ENCODE peak calls at places on chromosomes 3 and 15, in four cellular contexts. G is A549, O is GM12878, S is SK-N-SH. T is an unnamed sample.

GRCh38 chr3:53464424-53464823 is 30.0 kb upstream of the CACNA1D start:
- DNase-seq in G (peak; percentile 13), O (no peak), S (no peak), T (no peak)

GRCh38 chr3:196275126-196275525 is 12.4 kb downstream of the PCYT1A start:
- DNase-seq in G (no peak), O (no peak), S (no peak), T (no peak)

GRCh38 chr3:34067442-34068130 is 269.2 kb downstream of the PDCD6IP start:
- DNase-seq in G (no peak), O (no peak), S (no peak), T (no peak)

GRCh38 chr3:66498718-66499611 is 1.9 kb downstream of the LRIG1 start:
- DNase-seq in G (no peak), O (no peak), S (no peak), T (peak; percentile 24)

GRCh38 chr3:193269343-193269742 is 28.3 kb downstream of the PLAAT1 start:
- DNase-seq in G (no peak), O (no peak), S (no peak), T (no peak)

GRCh38 chr3:20136231-20136630 is 49.8 kb downstream of the SGO1 start:
- DNase-seq in G (no peak), O (no peak), S (no peak), T (peak; percentile 12)

GRCh38 chr3:138180375-138181029 is 5.8 kb upstream of the DBR1 start:
- DNase-seq in G (no peak), O (no peak), S (peak; percentile 30), T (peak; percentile 47)

GRCh38 chr3:38205472-38205805 is 40.1 kb downstream of the OXSR1 start:
- DNase-seq in G (no peak), O (no peak), S (no peak), T (no peak)

GRCh38 chr3:192364296-192364695 is 363.0 kb downstream of the FGF12 start:
- DNase-seq in G (no peak), O (no peak), S (no peak), T (no peak)

GRCh38 chr3:51538115-51538458 is 432 bp upstream of the RAD54L2 start:
- DNase-seq in G (peak; percentile 17), O (no peak), S (no peak), T (no peak)

GRCh38 chr15:66269326-66270090 is 16.0 kb upstream of the MEGF11 start:
- DNase-seq in G (no peak), O (no peak), S (no peak), T (peak; percentile 71)

GRCh38 chr3:184354740-184355139 is 6.7 kb downstream of the CLCN2 start:
- DNase-seq in G (no peak), O (no peak), S (no peak), T (no peak)

GRCh38 chr3:4794331-4794730 is 184.9 kb upstream of the BHLHE40 start:
- DNase-seq in G (no peak), O (no peak), S (no peak), T (no peak)

GRCh38 chr15:63236272-63236671 is 41.1 kb upstream of the APH1B start:
- DNase-seq in G (no peak), O (no peak), S (no peak), T (peak; percentile 92)

GRCh38 chr3:169298247-169298992 is 365.1 kb downstream of the MECOM start:
- DNase-seq in G (no peak), O (no peak), S (no peak), T (no peak)

GRCh38 chr3:141348848-141349247 is 19.5 kb upstream of the ZBTB38 start:
- DNase-seq in G (no peak), O (no peak), S (no peak), T (no peak)

GRCh38 chr15:64746356-64746755 is 29.0 kb downstream of the RBPMS2 start:
- DNase-seq in G (no peak), O (no peak), S (no peak), T (no peak)

GRCh38 chr15:44137750-44138149 is 57.3 kb downstream of the FRMD5 start:
- DNase-seq in G (no peak), O (no peak), S (peak; percentile 30), T (peak; percentile 11)

GRCh38 chr3:46497556-46498265 is at the start of gene RTP3:
- DNase-seq in G (no peak), O (no peak), S (no peak), T (no peak)

GRCh38 chr3:33128706-33129105 is 14.9 kb downstream of the CRTAP start:
- DNase-seq in G (no peak), O (no peak), S (no peak), T (peak; percentile 21)

GRCh38 chr15:65069179-65069578 is 1.4 kb upstream of the RASL12 start:
- DNase-seq in G (no peak), O (no peak), S (no peak), T (peak; percentile 99)

GRCh38 chr3:189690237-189690636 is 59.0 kb downstream of the TP63 start:
- DNase-seq in G (no peak), O (no peak), S (no peak), T (no peak)

GRCh38 chr3:38117748-38118420 is 19.0 kb downstream of the ACAA1 start:
- DNase-seq in G (peak; percentile 59), O (peak; percentile 41), S (peak; percentile 80), T (peak; percentile 55)

GRCh38 chr15:67914537-67915373 is 74.9 kb upstream of the RNU6-1 start:
- DNase-seq in G (peak; percentile 60), O (no peak), S (no peak), T (peak; percentile 28)

GRCh38 chr15:70238917-70239316 is 141.2 kb upstream of the TLE3 start:
- DNase-seq in G (no peak), O (no peak), S (no peak), T (no peak)

GRCh38 chr3:169619793-169620192 is 43.7 kb downstream of the MECOM start:
- DNase-seq in G (no peak), O (no peak), S (no peak), T (no peak)

GRCh38 chr3:72848703-72849081 is 447 bp upstream of the SHQ1 start:
- DNase-seq in G (no peak), O (peak; percentile 71), S (no peak), T (no peak)

GRCh38 chr3:43505351-43505750 is 116.5 kb downstream of the ANO10 start:
- DNase-seq in G (no peak), O (no peak), S (no peak), T (peak; percentile 77)

GRCh38 chr3:42226470-42227425 is 39.2 kb downstream of the CCK start:
- DNase-seq in G (no peak), O (no peak), S (no peak), T (no peak)

GRCh38 chr3:161057518-161057917 is 47.6 kb downstream of the B3GALNT1 start:
- DNase-seq in G (no peak), O (no peak), S (no peak), T (no peak)

GRCh38 chr3:11613851-11614491 is 29.7 kb downstream of the VGLL4 start:
- DNase-seq in G (no peak), O (no peak), S (no peak), T (no peak)

GRCh38 chr15:100926258-100926657 is 7.1 kb downstream of the LRRK1 start:
- DNase-seq in G (no peak), O (no peak), S (no peak), T (no peak)

GRCh38 chr3:170465935-170466334 is 47.3 kb downstream of the CLDN11 start:
- DNase-seq in G (no peak), O (no peak), S (no peak), T (no peak)

GRCh38 chr3:157594413-157594812 is 91.2 kb upstream of the VEPH1 start:
- DNase-seq in G (no peak), O (no peak), S (no peak), T (no peak)

GRCh38 chr3:23264413-23264812 is 61.3 kb downstream of the UBE2E2 start:
- DNase-seq in G (no peak), O (no peak), S (no peak), T (peak; percentile 80)

DNA sequence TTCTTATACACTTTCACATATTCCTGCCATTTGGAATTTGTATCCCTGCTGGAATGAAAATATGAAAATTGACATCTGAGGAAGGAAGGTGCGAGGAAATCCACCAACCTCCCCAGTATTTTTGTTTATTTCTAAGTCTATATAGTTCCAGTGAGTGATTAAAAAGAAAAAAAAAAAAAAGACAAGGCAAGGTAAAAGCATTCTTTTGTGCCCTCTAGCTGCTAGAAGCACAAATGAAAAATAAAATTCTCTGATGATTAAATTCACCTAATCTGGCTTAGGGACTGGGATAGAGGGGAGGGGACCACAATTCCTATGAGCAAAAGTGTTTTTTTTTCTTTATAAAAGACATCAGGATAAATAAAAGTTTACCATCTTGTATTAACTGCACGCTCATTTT is 370.9 kb downstream of the NR2F2 start:
- DNase-seq in G (no peak), O (no peak), S (no peak), T (no peak)
- TF ChIP-seq RFX5 in G (no peak), O (no peak), S (no peak), T (no peak)

DNA sequence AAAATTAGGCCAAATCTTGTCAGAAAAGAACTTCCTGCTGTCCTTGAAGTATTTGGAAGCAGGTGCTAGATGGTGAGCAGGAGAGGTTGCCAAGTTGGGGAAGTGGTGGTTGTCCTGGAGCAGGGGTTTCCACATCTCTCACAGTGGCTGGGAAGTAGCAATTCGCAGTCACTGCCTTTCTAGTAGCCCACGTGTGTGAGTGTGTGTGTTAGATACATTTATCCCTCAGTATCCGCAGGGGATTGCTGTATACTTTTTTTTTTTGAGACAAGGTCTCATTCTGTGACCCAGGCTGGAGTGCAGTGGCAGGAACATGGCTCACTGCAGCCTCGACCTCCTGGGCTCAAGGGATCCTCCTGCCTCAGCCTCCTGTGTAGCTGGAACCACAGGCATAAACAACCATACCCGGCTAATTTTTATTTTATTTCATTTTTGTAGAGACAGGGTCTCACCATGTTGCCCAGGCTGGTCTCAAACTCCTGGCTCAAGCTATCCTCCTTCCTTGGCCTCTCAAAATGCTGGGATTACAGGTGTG is 779 bp downstream of the PPCDC start:
- DNase-seq in G (peak; percentile 68), O (no peak), S (peak; percentile 47), T (peak; percentile 22)
- TF ChIP-seq RFX5 in G (no peak), O (no peak), S (no peak), T (no peak)

GRCh38 chr3:13024274-13024863 is 48.9 kb downstream of the IQSEC1 start:
- DNase-seq in G (no peak), O (no peak), S (no peak), T (no peak)

GRCh38 chr3:13025778-13026518 is 47.3 kb downstream of the IQSEC1 start:
- DNase-seq in G (no peak), O (no peak), S (no peak), T (no peak)

GRCh38 chr3:13023251-13024055 is 49.8 kb downstream of the IQSEC1 start:
- DNase-seq in G (peak; percentile 28), O (no peak), S (no peak), T (peak; percentile 28)

GRCh38 chr3:13026534-13026933 is 46.7 kb downstream of the IQSEC1 start:
- DNase-seq in G (no peak), O (no peak), S (no peak), T (no peak)

GRCh38 chr3:13025090-13025489 is 48.1 kb downstream of the IQSEC1 start:
- DNase-seq in G (peak; percentile 50), O (no peak), S (no peak), T (peak; percentile 71)
- TF ChIP-seq RFX5 in G (no peak), O (no peak), S (no peak), T (no peak)

DNA sequence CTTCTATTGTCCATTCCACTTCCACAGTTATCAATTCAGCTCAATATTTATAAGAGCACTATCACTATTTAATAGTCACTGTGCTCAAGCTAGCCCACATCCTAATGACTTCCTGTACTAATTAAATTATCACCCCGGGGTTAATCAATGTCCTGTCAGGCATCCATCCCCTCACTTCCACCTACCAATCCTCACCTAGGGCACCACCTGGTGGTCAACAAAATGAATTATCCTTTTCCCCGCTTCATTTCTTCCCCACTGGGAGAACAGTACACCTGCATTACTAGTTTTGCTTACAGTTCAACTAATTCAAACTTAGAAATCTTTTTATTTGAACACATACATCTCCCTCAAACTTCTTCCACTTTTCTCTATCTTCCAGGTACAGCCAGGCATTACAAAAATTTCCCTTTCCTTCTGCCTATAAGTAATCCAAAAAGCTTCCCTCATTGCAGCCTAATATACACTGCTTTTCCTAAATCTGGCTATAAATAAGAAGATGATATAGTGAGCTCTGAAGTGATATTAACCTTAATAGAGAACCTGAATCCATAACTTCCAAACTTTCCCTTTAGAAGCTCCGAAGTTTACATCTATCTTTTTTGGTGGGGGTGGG is 68.5 kb downstream of the TMCC1 start:
- DNase-seq in G (peak; percentile 32), O (peak; percentile 20), S (peak; percentile 51), T (peak; percentile 58)
- TF ChIP-seq RFX5 in G (no peak), O (no peak), S (no peak), T (no peak)

T was measured in IMR-90.